ENCODE peak calls at places on chromosome 5, in seven cellular contexts. I is KBM-7; V is naive thymus-derived CD8-positive, alpha-beta T cell; T is stimulated activated CD8-positive, alpha-beta memory T cell treated with anti-CD3 and anti-CD28 coated beads, Interleukin-7, amount 100 ng/mL, for 24 hours; G is fibroblast of pulmonary artery; U is stimulated activated CD4-positive, alpha-beta T cell treated with anti-CD3 and anti-CD28 coated beads, TNF-alpha, amount 100 ng/mL, for 4 hours; M is H7. R is an unnamed sample.

GRCh38 chr5:59188415-59189225 is 605.7 kb downstream of the RAB3C start:
- DNase-seq in M (peak; percentile 10), I (peak; percentile 69), V (peak; percentile 75), T (peak; percentile 20), U (peak; percentile 28), G (peak; percentile 87), R (peak; percentile 53)

GRCh38 chr5:165286692-165287091 is 1781.3 kb downstream of the MAT2B start:
- DNase-seq in I (no peak), V (no peak), U (no peak), M (no peak), G (no peak), T (no peak), R (no peak)

GRCh38 chr5:4868140-4868735 is 271.9 kb upstream of the ADAMTS16 start:
- DNase-seq in G (peak; percentile 24), U (no peak), M (peak; percentile 88), V (no peak), I (peak; percentile 43), T (peak; percentile 22), R (no peak)

GRCh38 chr5:124103671-124104070 is 591.7 kb downstream of the CSNK1G3 start:
- DNase-seq in V (no peak), U (no peak), G (no peak), T (no peak), I (no peak), M (no peak), R (no peak)

GRCh38 chr5:41286165-41286564 is 72.8 kb upstream of the C6 start:
- DNase-seq in M (no peak), T (no peak), U (no peak), G (peak; percentile 28), V (no peak), I (no peak), R (no peak)

GRCh38 chr5:82858453-82859043 is 218.6 kb downstream of the TMEM167A start:
- DNase-seq in I (no peak), G (no peak), U (no peak), M (no peak), T (no peak), V (no peak), R (no peak)

GRCh38 chr5:36685631-36686147 is 79.3 kb downstream of the SLC1A3 start:
- DNase-seq in I (no peak), U (no peak), T (no peak), M (no peak), G (peak; percentile 71), V (no peak), R (no peak)

GRCh38 chr5:116402235-116402634 is 172.4 kb downstream of the SEMA6A start:
- DNase-seq in T (no peak), U (no peak), G (no peak), M (no peak), V (no peak), I (no peak), R (no peak)

GRCh38 chr5:141605523-141606277 is 13.1 kb downstream of the DIAPH1 start:
- DNase-seq in M (no peak), I (peak; percentile 97), V (peak; percentile 90), U (peak; percentile 27), T (peak; percentile 30), G (peak; percentile 89), R (no peak)

GRCh38 chr5:166991586-166991985 is 1299.9 kb upstream of the WWC1 start:
- DNase-seq in M (no peak), G (no peak), U (no peak), V (no peak), T (no peak), I (no peak), R (no peak)

GRCh38 chr5:4643190-4643589 is 496.9 kb upstream of the ADAMTS16 start:
- DNase-seq in V (no peak), M (no peak), G (no peak), T (no peak), U (no peak), I (no peak), R (no peak)

GRCh38 chr5:94024101-94024500 is 282.7 kb upstream of the POU5F2 start:
- DNase-seq in V (no peak), M (no peak), U (no peak), G (peak; percentile 13), I (no peak), T (no peak), R (no peak)

GRCh38 chr5:172802585-172803176 is 31.4 kb upstream of the ERGIC1 start:
- DNase-seq in M (no peak), G (peak; percentile 68), T (no peak), V (no peak), I (no peak), U (no peak), R (no peak)

GRCh38 chr5:132104561-132104960 is 31.0 kb downstream of the CSF2 start:
- DNase-seq in G (no peak), U (no peak), I (no peak), T (no peak), M (no peak), V (no peak), R (no peak)

GRCh38 chr5:143213231-143213850 is 190.1 kb downstream of the NR3C1 start:
- DNase-seq in T (no peak), M (peak; percentile 36), G (peak; percentile 52), V (no peak), U (no peak), I (no peak), R (no peak)

GRCh38 chr5:151168602-151169344 is 11.2 kb upstream of the ANXA6 start:
- DNase-seq in T (no peak), V (no peak), I (no peak), G (no peak), M (no peak), U (no peak), R (no peak)

GRCh38 chr5:8826491-8826890 is 719.4 kb downstream of the SEMA5A start:
- DNase-seq in V (no peak), G (no peak), I (no peak), U (no peak), T (no peak), M (no peak), R (no peak)

GRCh38 chr5:68652507-68652906 is 437.0 kb downstream of the PIK3R1 start:
- DNase-seq in G (peak; percentile 73), U (no peak), M (no peak), I (no peak), V (no peak), T (no peak), R (no peak)

GRCh38 chr5:82820188-82820587 is 257.0 kb downstream of the TMEM167A start:
- DNase-seq in M (no peak), U (no peak), G (no peak), I (no peak), V (no peak), T (no peak), R (no peak)